ENCODE peak calls at places on chromosome 14, in five cellular contexts. Q is mammary epithelial cell, S is H9, K is fibroblast of lung, V is A549. L is an unnamed sample.

GRCh38 chr14:35808076-35808657 is 928 bp downstream of the RALGAPA1 start:
- DNase-seq in K (no peak), S (no peak), V (no peak), Q (peak), L (peak)

GRCh38 chr14:67694791-67695393 is 672 bp downstream of the RDH11 start:
- DNase-seq in K (peak), V (peak), Q (peak), S (peak), L (peak)

GRCh38 chr14:77582511-77582910 is 33.9 kb downstream of the SPTLC2 start:
- DNase-seq in S (no peak), K (no peak), Q (no peak), V (no peak), L (no peak)

GRCh38 chr14:106044949-106045596 is 518.7 kb downstream of the TMEM121 start:
- DNase-seq in S (no peak), V (peak), Q (no peak), K (no peak), L (no peak)

GRCh38 chr14:51554339-51554920 is 97.3 kb upstream of the FRMD6 start:
- DNase-seq in K (peak), V (no peak), Q (peak), S (no peak), L (no peak)

GRCh38 chr14:63650336-63650952 is 8.8 kb upstream of the WDR89 start:
- DNase-seq in K (peak), Q (no peak), S (no peak), V (no peak), L (no peak)

GRCh38 chr14:99636487-99636886 is 8.4 kb upstream of the HHIPL1 start:
- DNase-seq in K (no peak), Q (no peak), V (no peak), S (no peak), L (peak)

GRCh38 chr14:78690836-78691235 is 520.7 kb downstream of the NRXN3 start:
- DNase-seq in V (no peak), S (no peak), K (no peak), Q (no peak), L (no peak)

GRCh38 chr14:68655021-68655811 is 137.7 kb downstream of the ZFP36L1 start:
- DNase-seq in S (no peak), V (no peak), K (peak), Q (peak), L (no peak)

GRCh38 chr14:72416892-72417291 is 477.0 kb downstream of the DPF3 start:
- DNase-seq in Q (no peak), S (no peak), V (peak), K (no peak), L (peak)

GRCh38 chr14:91396959-91397815 is 20.4 kb downstream of the CCDC88C start:
- DNase-seq in K (no peak), Q (no peak), V (no peak), S (peak), L (peak)

GRCh38 chr14:36222952-36223468 is 46.5 kb upstream of the PTCSC3 start:
- DNase-seq in S (no peak), Q (no peak), V (no peak), K (no peak), L (no peak)

GRCh38 chr14:65346895-65347294 is 65.6 kb upstream of the FUT8 start:
- DNase-seq in Q (no peak), S (no peak), K (peak), V (no peak), L (no peak)

GRCh38 chr14:61080591-61081010 is 99.6 kb downstream of the SLC38A6 start:
- DNase-seq in K (peak), Q (no peak), V (no peak), S (peak), L (peak)

GRCh38 chr14:103056322-103057027 is 874 bp downstream of the CDC42BPB start:
- DNase-seq in V (peak), Q (peak), K (peak), S (peak), L (no peak)

GRCh38 chr14:94028450-94028826 is 2.3 kb downstream of the OTUB2 start:
- DNase-seq in V (no peak), K (no peak), S (no peak), Q (peak), L (no peak)

GRCh38 chr14:95398630-95399547 is 79.2 kb upstream of the CLMN start:
- DNase-seq in S (no peak), V (no peak), Q (no peak), K (no peak), L (no peak)

GRCh38 chr14:74948228-74949175 is 6.9 kb downstream of the PGF start:
- DNase-seq in V (no peak), K (no peak), Q (no peak), S (no peak), L (no peak)

GRCh38 chr14:55129086-55129427 is at the start of gene LGALS3:
- DNase-seq in V (peak), K (peak), Q (peak), S (peak), L (no peak)

GRCh38 chr14:55130194-55130550 is 1.1 kb downstream of the LGALS3 start:
- DNase-seq in S (peak), Q (peak), V (peak), K (peak), L (no peak)

GRCh38 chr14:55133416-55133815 is 4.4 kb downstream of the LGALS3 start:
- DNase-seq in K (peak), V (no peak), S (no peak), Q (peak), L (no peak)

GRCh38 chr14:55129428-55130193 is 559 bp downstream of the LGALS3 start:
- DNase-seq in S (peak), K (peak), Q (peak), V (peak), L (no peak)

DNA sequence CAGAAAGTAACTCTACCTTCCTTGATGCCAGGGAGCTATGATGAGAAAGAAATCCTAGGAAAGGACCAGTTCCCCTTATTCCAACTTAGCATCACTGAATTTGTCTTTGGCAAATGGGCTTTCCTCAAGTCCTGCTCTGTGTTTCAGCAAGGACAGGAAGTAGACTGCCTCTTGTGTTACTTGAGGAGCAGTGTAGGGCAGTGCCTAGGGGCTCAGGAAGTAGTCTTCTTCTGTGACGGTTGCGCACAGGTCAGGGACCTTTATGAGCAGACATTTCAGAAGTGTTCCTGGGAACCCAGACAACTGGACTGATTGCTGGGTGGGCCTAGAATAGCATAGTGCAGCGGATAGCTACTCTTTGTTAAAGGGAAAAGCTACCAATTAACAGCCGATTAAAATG is 2.7 kb downstream of the LGALS3 start:
- DNase-seq in V (no peak), S (no peak), K (no peak), Q (no peak), L (peak)
- TF ChIP-seq CTCF in V (no peak), S (no peak), K (no peak), Q (peak), L (no peak)

GRCh38 chr14:31935406-31935805 is 141.7 kb upstream of the ARHGAP5 start:
- DNase-seq in K (no peak), S (no peak), V (no peak), Q (no peak), L (no peak)
- H3K4me2 ChIP-seq in K (no peak), S (peak), V (peak), Q (no peak), L (no peak)

DNA sequence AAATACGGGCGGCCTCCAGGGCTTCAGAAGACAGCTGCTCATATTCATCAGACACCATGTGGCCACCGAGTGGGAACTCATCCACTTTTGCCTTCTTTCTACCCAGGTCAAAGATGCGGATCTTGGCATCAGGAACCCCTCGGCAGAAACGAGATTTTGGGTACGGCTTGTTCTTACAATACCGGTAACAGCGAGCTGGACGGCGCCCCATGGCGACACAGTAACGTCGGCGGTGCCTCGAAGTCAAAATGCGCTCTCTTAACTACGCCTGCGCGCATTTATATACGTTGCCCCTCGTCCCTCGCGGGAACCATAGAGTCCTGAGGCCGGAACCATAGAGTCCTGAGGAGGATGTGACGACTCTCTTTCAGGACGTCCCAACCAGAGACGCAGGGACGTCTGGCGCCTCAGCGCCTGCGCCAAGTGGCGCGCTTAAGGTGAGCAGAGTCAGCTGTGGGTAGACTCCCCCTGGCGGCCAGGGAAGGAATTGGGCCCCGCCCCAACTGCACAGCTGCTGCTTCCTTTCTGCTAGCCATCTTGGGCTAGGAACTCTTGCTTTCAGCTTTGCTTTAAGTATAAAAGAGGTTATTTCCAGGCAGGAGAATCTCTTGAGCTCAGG is at the start of gene RPL10L:
- DNase-seq in K (no peak), Q (no peak), V (no peak), S (peak), L (no peak)
- TF ChIP-seq CTCF in K (peak), Q (no peak), V (no peak), S (peak), L (peak)

GRCh38 chr14:45204241-45204640 is 48.8 kb downstream of the MIS18BP1 start:
- DNase-seq in S (no peak), V (no peak), Q (no peak), K (no peak), L (no peak)

GRCh38 chr14:45199246-45199645 is 53.8 kb downstream of the MIS18BP1 start:
- DNase-seq in K (peak), S (no peak), Q (peak), V (no peak), L (no peak)

GRCh38 chr14:45201908-45202307 is 51.1 kb downstream of the MIS18BP1 start:
- DNase-seq in V (no peak), Q (no peak), K (peak), S (peak), L (peak)

GRCh38 chr14:45194964-45195363 is 58.0 kb downstream of the MIS18BP1 start:
- DNase-seq in S (no peak), Q (no peak), V (no peak), K (no peak), L (no peak)

GRCh38 chr14:45198551-45198950 is 54.5 kb downstream of the MIS18BP1 start:
- DNase-seq in V (no peak), S (no peak), Q (peak), K (peak), L (no peak)
- H3K4me2 ChIP-seq in V (no peak), S (no peak), Q (peak), K (no peak), L (no peak)

GRCh38 chr14:73759714-73760597 is 45.8 kb upstream of the PNMA1 start:
- DNase-seq in Q (peak), S (peak), V (peak), K (peak), L (peak)
- TF ChIP-seq CTCF in Q (no peak), S (no peak), V (no peak), K (no peak), L (peak)

GRCh38 chr14:89307409-89307808 is 109.6 kb downstream of the FOXN3 start:
- DNase-seq in K (no peak), S (no peak), V (no peak), Q (no peak), L (peak)
- H3K4me2 ChIP-seq in K (no peak), S (no peak), V (no peak), Q (no peak), L (peak)

GRCh38 chr14:49619730-49620129 is 696 bp downstream of the RPL36AL start:
- DNase-seq in V (no peak), Q (no peak), S (no peak), K (no peak), L (no peak)
- TF ChIP-seq CTCF in V (no peak), Q (no peak), S (no peak), K (no peak), L (no peak)

GRCh38 chr14:22602011-22602410 is 3.9 kb downstream of the ABHD4 start:
- DNase-seq in S (no peak), V (no peak), K (no peak), Q (no peak), L (peak)
- H3K4me2 ChIP-seq in S (no peak), V (peak), K (no peak), Q (no peak), L (peak)